ENCODE peak calls at places on chromosomes 4 and X, in seven cellular contexts. L is GM12891, A is AG09309, J is neural progenitor cell, T is WTC11, D is amygdala, P is ureter. O is an unnamed sample.

GRCh38 chr4:6720202-6720699 is 4.3 kb downstream of the BLOC1S4 start:
- DNase-seq in L (peak), T (peak), D (peak), A (no peak), J (peak), P (peak), O (peak)

GRCh38 chrX:11499076-11500044 is 166.4 kb downstream of the ARHGAP6 start:
- DNase-seq in J (no peak), T (no peak), L (no peak), D (no peak), P (no peak), A (peak), O (no peak)

GRCh38 chr4:8891646-8892555 is 20.3 kb upstream of the HMX1 start:
- DNase-seq in P (no peak), T (peak), J (peak), A (no peak), L (no peak), D (no peak), O (no peak)

GRCh38 chrX:13180807-13181206 is 136.4 kb upstream of the FAM9C start:
- DNase-seq in L (no peak), T (no peak), D (no peak), A (peak), P (no peak), J (no peak), O (no peak)

GRCh38 chrX:47380268-47380667 is 9.9 kb downstream of the ZNF157 start:
- DNase-seq in D (no peak), T (no peak), A (peak), P (no peak), L (peak), J (no peak), O (no peak)

GRCh38 chr4:176406736-176407135 is 87.0 kb downstream of the SPCS3 start:
- DNase-seq in T (no peak), P (no peak), D (no peak), L (no peak), A (no peak), J (no peak), O (no peak)

GRCh38 chr4:53914313-53915016 is 149.9 kb downstream of the CHIC2 start:
- DNase-seq in J (no peak), T (no peak), A (peak), D (no peak), P (no peak), L (no peak), O (no peak)

GRCh38 chr4:147194604-147195003 is 248.9 kb upstream of the TTC29 start:
- DNase-seq in A (no peak), L (no peak), D (no peak), P (no peak), T (no peak), J (no peak), O (no peak)

O was measured in HuH-7.5.